ENCODE peak calls at places on chromosomes 16 and 17, in eight cellular contexts. One of them, this sample, is unnamed.

GRCh38 chr17:57288034-57288752 is 31.9 kb downstream of the MSI2 start:
- DNase-seq in tibial artery: no peak
- DNase-seq in stimulated activated CD8-positive, alpha-beta memory T cell treated with anti-CD3 and anti-CD28 coated beads, Interleukin-15, amount 100 ng/mL, for 24 hours: no peak
- DNase-seq in H7: no peak
- DNase-seq in sigmoid colon: no peak
- DNase-seq in smooth muscle cell of the brain vasculature: no peak
- DNase-seq in ELF-1: no peak
- DNase-seq in EH: no peak
- DNase-seq in this sample: no peak

GRCh38 chr17:76940293-76940692 is 72.1 kb downstream of the MGAT5B start:
- DNase-seq in tibial artery: no peak
- DNase-seq in stimulated activated CD8-positive, alpha-beta memory T cell treated with anti-CD3 and anti-CD28 coated beads, Interleukin-15, amount 100 ng/mL, for 24 hours: no peak
- DNase-seq in H7: peak
- DNase-seq in sigmoid colon: no peak
- DNase-seq in smooth muscle cell of the brain vasculature: no peak
- DNase-seq in ELF-1: peak
- DNase-seq in EH: no peak
- DNase-seq in this sample: no peak

GRCh38 chr16:11572301-11572995 is 14.3 kb downstream of the LITAF start:
- DNase-seq in tibial artery: no peak
- DNase-seq in stimulated activated CD8-positive, alpha-beta memory T cell treated with anti-CD3 and anti-CD28 coated beads, Interleukin-15, amount 100 ng/mL, for 24 hours: no peak
- DNase-seq in H7: no peak
- DNase-seq in sigmoid colon: no peak
- DNase-seq in smooth muscle cell of the brain vasculature: no peak
- DNase-seq in ELF-1: no peak
- DNase-seq in EH: no peak
- DNase-seq in this sample: no peak

GRCh38 chr17:8125196-8125946 is 1.5 kb upstream of the HES7 start:
- DNase-seq in tibial artery: peak
- DNase-seq in stimulated activated CD8-positive, alpha-beta memory T cell treated with anti-CD3 and anti-CD28 coated beads, Interleukin-15, amount 100 ng/mL, for 24 hours: peak
- DNase-seq in H7: peak
- DNase-seq in sigmoid colon: peak
- DNase-seq in smooth muscle cell of the brain vasculature: no peak
- DNase-seq in ELF-1: peak
- DNase-seq in EH: peak
- DNase-seq in this sample: peak

GRCh38 chr17:4003501-4004421 is 39.5 kb upstream of the ATP2A3 start:
- DNase-seq in tibial artery: no peak
- DNase-seq in stimulated activated CD8-positive, alpha-beta memory T cell treated with anti-CD3 and anti-CD28 coated beads, Interleukin-15, amount 100 ng/mL, for 24 hours: no peak
- DNase-seq in H7: peak
- DNase-seq in sigmoid colon: peak
- DNase-seq in smooth muscle cell of the brain vasculature: no peak
- DNase-seq in ELF-1: peak
- DNase-seq in EH: no peak
- DNase-seq in this sample: no peak

GRCh38 chr17:44218344-44219125 is 940 bp downstream of the UBTF start:
- DNase-seq in tibial artery: peak
- DNase-seq in stimulated activated CD8-positive, alpha-beta memory T cell treated with anti-CD3 and anti-CD28 coated beads, Interleukin-15, amount 100 ng/mL, for 24 hours: peak
- DNase-seq in H7: peak
- DNase-seq in sigmoid colon: peak
- DNase-seq in smooth muscle cell of the brain vasculature: peak
- DNase-seq in ELF-1: peak
- DNase-seq in EH: peak
- DNase-seq in this sample: peak

GRCh38 chr17:29346462-29346861 is 43.7 kb upstream of the TAOK1 start:
- DNase-seq in tibial artery: no peak
- DNase-seq in stimulated activated CD8-positive, alpha-beta memory T cell treated with anti-CD3 and anti-CD28 coated beads, Interleukin-15, amount 100 ng/mL, for 24 hours: no peak
- DNase-seq in H7: no peak
- DNase-seq in sigmoid colon: no peak
- DNase-seq in smooth muscle cell of the brain vasculature: no peak
- DNase-seq in ELF-1: no peak
- DNase-seq in EH: no peak
- DNase-seq in this sample: no peak

GRCh38 chr16:87926246-87927194 is 9.8 kb downstream of the CA5A start:
- DNase-seq in tibial artery: no peak
- DNase-seq in stimulated activated CD8-positive, alpha-beta memory T cell treated with anti-CD3 and anti-CD28 coated beads, Interleukin-15, amount 100 ng/mL, for 24 hours: no peak
- DNase-seq in H7: no peak
- DNase-seq in sigmoid colon: no peak
- DNase-seq in smooth muscle cell of the brain vasculature: no peak
- DNase-seq in ELF-1: no peak
- DNase-seq in EH: no peak
- DNase-seq in this sample: no peak

GRCh38 chr16:50671644-50672260 is 9.4 kb downstream of the SNX20 start:
- DNase-seq in tibial artery: no peak
- DNase-seq in stimulated activated CD8-positive, alpha-beta memory T cell treated with anti-CD3 and anti-CD28 coated beads, Interleukin-15, amount 100 ng/mL, for 24 hours: no peak
- DNase-seq in H7: peak
- DNase-seq in sigmoid colon: no peak
- DNase-seq in smooth muscle cell of the brain vasculature: no peak
- DNase-seq in ELF-1: peak
- DNase-seq in EH: peak
- DNase-seq in this sample: no peak

GRCh38 chr16:55552621-55553020 is 13.9 kb upstream of the CAPNS2 start:
- DNase-seq in tibial artery: no peak
- DNase-seq in stimulated activated CD8-positive, alpha-beta memory T cell treated with anti-CD3 and anti-CD28 coated beads, Interleukin-15, amount 100 ng/mL, for 24 hours: no peak
- DNase-seq in H7: no peak
- DNase-seq in sigmoid colon: no peak
- DNase-seq in smooth muscle cell of the brain vasculature: no peak
- DNase-seq in ELF-1: peak
- DNase-seq in EH: peak
- DNase-seq in this sample: no peak

GRCh38 chr17:7955414-7956042 is 23.5 kb downstream of the CNTROB start:
- DNase-seq in tibial artery: no peak
- DNase-seq in stimulated activated CD8-positive, alpha-beta memory T cell treated with anti-CD3 and anti-CD28 coated beads, Interleukin-15, amount 100 ng/mL, for 24 hours: no peak
- DNase-seq in H7: no peak
- DNase-seq in sigmoid colon: no peak
- DNase-seq in smooth muscle cell of the brain vasculature: no peak
- DNase-seq in ELF-1: no peak
- DNase-seq in EH: no peak
- DNase-seq in this sample: no peak

GRCh38 chr16:12090162-12090552 is 113.6 kb downstream of the SNX29 start:
- DNase-seq in tibial artery: no peak
- DNase-seq in stimulated activated CD8-positive, alpha-beta memory T cell treated with anti-CD3 and anti-CD28 coated beads, Interleukin-15, amount 100 ng/mL, for 24 hours: no peak
- DNase-seq in H7: peak
- DNase-seq in sigmoid colon: peak
- DNase-seq in smooth muscle cell of the brain vasculature: no peak
- DNase-seq in ELF-1: peak
- DNase-seq in EH: no peak
- DNase-seq in this sample: no peak

GRCh38 chr17:39673335-39674081 is 5.3 kb downstream of the PNMT start:
- DNase-seq in tibial artery: no peak
- DNase-seq in stimulated activated CD8-positive, alpha-beta memory T cell treated with anti-CD3 and anti-CD28 coated beads, Interleukin-15, amount 100 ng/mL, for 24 hours: no peak
- DNase-seq in H7: no peak
- DNase-seq in sigmoid colon: no peak
- DNase-seq in smooth muscle cell of the brain vasculature: no peak
- DNase-seq in ELF-1: no peak
- DNase-seq in EH: no peak
- DNase-seq in this sample: no peak

GRCh38 chr17:73269791-73270190 is 8.1 kb upstream of the CPSF4L start:
- DNase-seq in tibial artery: no peak
- DNase-seq in stimulated activated CD8-positive, alpha-beta memory T cell treated with anti-CD3 and anti-CD28 coated beads, Interleukin-15, amount 100 ng/mL, for 24 hours: no peak
- DNase-seq in H7: no peak
- DNase-seq in sigmoid colon: no peak
- DNase-seq in smooth muscle cell of the brain vasculature: no peak
- DNase-seq in ELF-1: no peak
- DNase-seq in EH: no peak
- DNase-seq in this sample: no peak

GRCh38 chr17:72340836-72341235 is 220.0 kb downstream of the SOX9 start:
- DNase-seq in tibial artery: no peak
- DNase-seq in stimulated activated CD8-positive, alpha-beta memory T cell treated with anti-CD3 and anti-CD28 coated beads, Interleukin-15, amount 100 ng/mL, for 24 hours: no peak
- DNase-seq in H7: no peak
- DNase-seq in sigmoid colon: no peak
- DNase-seq in smooth muscle cell of the brain vasculature: no peak
- DNase-seq in ELF-1: no peak
- DNase-seq in EH: no peak
- DNase-seq in this sample: no peak

GRCh38 chr16:56869513-56870270 is 4.7 kb downstream of the SLC12A3 start:
- DNase-seq in tibial artery: no peak
- DNase-seq in stimulated activated CD8-positive, alpha-beta memory T cell treated with anti-CD3 and anti-CD28 coated beads, Interleukin-15, amount 100 ng/mL, for 24 hours: no peak
- DNase-seq in H7: peak
- DNase-seq in sigmoid colon: no peak
- DNase-seq in smooth muscle cell of the brain vasculature: no peak
- DNase-seq in ELF-1: peak
- DNase-seq in EH: peak
- DNase-seq in this sample: no peak

GRCh38 chr17:1473841-1474240 is 17.8 kb upstream of the CRK start:
- DNase-seq in tibial artery: no peak
- DNase-seq in stimulated activated CD8-positive, alpha-beta memory T cell treated with anti-CD3 and anti-CD28 coated beads, Interleukin-15, amount 100 ng/mL, for 24 hours: no peak
- DNase-seq in H7: no peak
- DNase-seq in sigmoid colon: no peak
- DNase-seq in smooth muscle cell of the brain vasculature: no peak
- DNase-seq in ELF-1: no peak
- DNase-seq in EH: no peak
- DNase-seq in this sample: no peak

GRCh38 chr16:6019490-6019991 is 921.9 kb upstream of the EEF2KMT start:
- DNase-seq in tibial artery: no peak
- DNase-seq in stimulated activated CD8-positive, alpha-beta memory T cell treated with anti-CD3 and anti-CD28 coated beads, Interleukin-15, amount 100 ng/mL, for 24 hours: no peak
- DNase-seq in H7: peak
- DNase-seq in sigmoid colon: no peak
- DNase-seq in smooth muscle cell of the brain vasculature: no peak
- DNase-seq in ELF-1: peak
- DNase-seq in EH: no peak
- DNase-seq in this sample: peak

GRCh38 chr16:89779231-89779912 is 37.1 kb downstream of the FANCA start:
- DNase-seq in tibial artery: no peak
- DNase-seq in stimulated activated CD8-positive, alpha-beta memory T cell treated with anti-CD3 and anti-CD28 coated beads, Interleukin-15, amount 100 ng/mL, for 24 hours: no peak
- DNase-seq in H7: no peak
- DNase-seq in sigmoid colon: no peak
- DNase-seq in smooth muscle cell of the brain vasculature: no peak
- DNase-seq in ELF-1: no peak
- DNase-seq in EH: no peak
- DNase-seq in this sample: no peak

This sample was measured in type B pancreatic cell.